ENCODE peak calls at places on chromosomes 11 and 22, in six cellular contexts. One of them, this sample, is unnamed.

GRCh38 chr11:122097419-122098001 is 18.5 kb downstream of the BLID start:
- DNase-seq in mesothelial cell of epicardium: no peak
- DNase-seq in astrocyte of the spinal cord: peak
- DNase-seq in psoas muscle: no peak
- DNase-seq in GM23338: peak
- DNase-seq in K562: no peak
- DNase-seq in this sample: no peak

GRCh38 chr22:19568337-19569311 is 44.4 kb upstream of the CLDN5 start:
- DNase-seq in K562: no peak
- DNase-seq in GM23338: no peak
- DNase-seq in mesothelial cell of epicardium: no peak
- DNase-seq in astrocyte of the spinal cord: peak
- DNase-seq in psoas muscle: no peak
- DNase-seq in this sample: no peak

GRCh38 chr11:40544162-40544561 is 915.3 kb downstream of the LRRC4C start:
- DNase-seq in GM23338: no peak
- DNase-seq in mesothelial cell of epicardium: no peak
- DNase-seq in psoas muscle: no peak
- DNase-seq in K562: no peak
- DNase-seq in astrocyte of the spinal cord: no peak
- DNase-seq in this sample: no peak

GRCh38 chr11:36594316-36594989 is at the start of gene IFTAP:
- DNase-seq in K562: peak
- DNase-seq in astrocyte of the spinal cord: peak
- DNase-seq in mesothelial cell of epicardium: no peak
- DNase-seq in psoas muscle: peak
- DNase-seq in GM23338: peak
- DNase-seq in this sample: peak

GRCh38 chr11:7668911-7669310 is 4.4 kb downstream of the CYB5R2 start:
- DNase-seq in psoas muscle: no peak
- DNase-seq in astrocyte of the spinal cord: no peak
- DNase-seq in mesothelial cell of epicardium: no peak
- DNase-seq in GM23338: no peak
- DNase-seq in K562: no peak
- DNase-seq in this sample: no peak

GRCh38 chr11:117824571-117825537 is at the start of gene FXYD2:
- DNase-seq in K562: no peak
- DNase-seq in GM23338: no peak
- DNase-seq in mesothelial cell of epicardium: no peak
- DNase-seq in psoas muscle: peak
- DNase-seq in astrocyte of the spinal cord: no peak
- DNase-seq in this sample: no peak

GRCh38 chr11:128467610-128468041 is 119.7 kb downstream of the ETS1 start:
- DNase-seq in GM23338: no peak
- DNase-seq in astrocyte of the spinal cord: peak
- DNase-seq in K562: no peak
- DNase-seq in mesothelial cell of epicardium: no peak
- DNase-seq in psoas muscle: peak
- DNase-seq in this sample: peak

GRCh38 chr11:23233075-23233474 is 372.8 kb upstream of the CCDC179 start:
- DNase-seq in psoas muscle: no peak
- DNase-seq in K562: no peak
- DNase-seq in astrocyte of the spinal cord: peak
- DNase-seq in mesothelial cell of epicardium: no peak
- DNase-seq in GM23338: no peak
- DNase-seq in this sample: no peak

GRCh38 chr11:77073328-77074001 is 6.7 kb downstream of the CAPN5 start:
- DNase-seq in K562: peak
- DNase-seq in GM23338: no peak
- DNase-seq in psoas muscle: peak
- DNase-seq in astrocyte of the spinal cord: peak
- DNase-seq in mesothelial cell of epicardium: no peak
- DNase-seq in this sample: no peak

GRCh38 chr22:22618923-22619322 is 25.5 kb upstream of the GGTLC2 start:
- DNase-seq in mesothelial cell of epicardium: no peak
- DNase-seq in astrocyte of the spinal cord: no peak
- DNase-seq in GM23338: no peak
- DNase-seq in psoas muscle: no peak
- DNase-seq in K562: no peak
- DNase-seq in this sample: no peak

GRCh38 chr22:41364955-41365354 is 16.8 kb upstream of the TEF start:
- DNase-seq in GM23338: no peak
- DNase-seq in psoas muscle: no peak
- DNase-seq in K562: no peak
- DNase-seq in mesothelial cell of epicardium: no peak
- DNase-seq in astrocyte of the spinal cord: no peak
- DNase-seq in this sample: no peak

GRCh38 chr11:46698597-46698996 is 1.8 kb downstream of the ARHGAP1 start:
- DNase-seq in astrocyte of the spinal cord: no peak
- DNase-seq in psoas muscle: no peak
- DNase-seq in GM23338: no peak
- DNase-seq in mesothelial cell of epicardium: no peak
- DNase-seq in K562: peak
- DNase-seq in this sample: no peak

GRCh38 chr22:25049770-25050169 is 97.3 kb downstream of the KIAA1671 start:
- DNase-seq in K562: no peak
- DNase-seq in mesothelial cell of epicardium: no peak
- DNase-seq in GM23338: no peak
- DNase-seq in psoas muscle: no peak
- DNase-seq in astrocyte of the spinal cord: no peak
- DNase-seq in this sample: no peak

GRCh38 chr22:25048659-25049657 is 96.4 kb downstream of the KIAA1671 start:
- DNase-seq in psoas muscle: peak
- DNase-seq in K562: peak
- DNase-seq in astrocyte of the spinal cord: peak
- DNase-seq in GM23338: peak
- DNase-seq in mesothelial cell of epicardium: no peak
- DNase-seq in this sample: peak

GRCh38 chr22:25050566-25050965 is 98.0 kb downstream of the KIAA1671 start:
- DNase-seq in astrocyte of the spinal cord: no peak
- DNase-seq in K562: no peak
- DNase-seq in psoas muscle: no peak
- DNase-seq in mesothelial cell of epicardium: no peak
- DNase-seq in GM23338: no peak
- DNase-seq in this sample: no peak

GRCh38 chr22:25051983-25052710 is 99.6 kb downstream of the KIAA1671 start:
- DNase-seq in K562: no peak
- DNase-seq in astrocyte of the spinal cord: no peak
- DNase-seq in mesothelial cell of epicardium: no peak
- DNase-seq in GM23338: no peak
- DNase-seq in psoas muscle: no peak
- DNase-seq in this sample: no peak

GRCh38 chr22:25051073-25051472 is 98.6 kb downstream of the KIAA1671 start:
- DNase-seq in astrocyte of the spinal cord: no peak
- DNase-seq in K562: peak
- DNase-seq in psoas muscle: no peak
- DNase-seq in GM23338: peak
- DNase-seq in mesothelial cell of epicardium: no peak
- DNase-seq in this sample: no peak
- TF ChIP-seq CTCF in astrocyte of the spinal cord: peak
- TF ChIP-seq CTCF in K562: peak
- TF ChIP-seq CTCF in psoas muscle: peak
- TF ChIP-seq CTCF in GM23338: peak
- TF ChIP-seq CTCF in mesothelial cell of epicardium: peak
- TF ChIP-seq CTCF in this sample: peak

GRCh38 chr22:17213976-17214375 is 5.3 kb downstream of the ADA2 start:
- DNase-seq in K562: peak
- DNase-seq in astrocyte of the spinal cord: peak
- DNase-seq in psoas muscle: peak
- DNase-seq in mesothelial cell of epicardium: no peak
- DNase-seq in GM23338: peak
- DNase-seq in this sample: peak

GRCh38 chr22:17218341-17218740 is 894 bp downstream of the ADA2 start:
- DNase-seq in mesothelial cell of epicardium: no peak
- DNase-seq in psoas muscle: no peak
- DNase-seq in GM23338: no peak
- DNase-seq in K562: no peak
- DNase-seq in astrocyte of the spinal cord: no peak
- DNase-seq in this sample: no peak

GRCh38 chr22:17222503-17222902 is 3.3 kb upstream of the ADA2 start:
- DNase-seq in K562: no peak
- DNase-seq in GM23338: no peak
- DNase-seq in mesothelial cell of epicardium: no peak
- DNase-seq in psoas muscle: no peak
- DNase-seq in astrocyte of the spinal cord: no peak
- DNase-seq in this sample: no peak

GRCh38 chr22:17214416-17215043 is 4.7 kb downstream of the ADA2 start:
- DNase-seq in K562: no peak
- DNase-seq in GM23338: no peak
- DNase-seq in astrocyte of the spinal cord: no peak
- DNase-seq in mesothelial cell of epicardium: no peak
- DNase-seq in psoas muscle: no peak
- DNase-seq in this sample: no peak

DNA sequence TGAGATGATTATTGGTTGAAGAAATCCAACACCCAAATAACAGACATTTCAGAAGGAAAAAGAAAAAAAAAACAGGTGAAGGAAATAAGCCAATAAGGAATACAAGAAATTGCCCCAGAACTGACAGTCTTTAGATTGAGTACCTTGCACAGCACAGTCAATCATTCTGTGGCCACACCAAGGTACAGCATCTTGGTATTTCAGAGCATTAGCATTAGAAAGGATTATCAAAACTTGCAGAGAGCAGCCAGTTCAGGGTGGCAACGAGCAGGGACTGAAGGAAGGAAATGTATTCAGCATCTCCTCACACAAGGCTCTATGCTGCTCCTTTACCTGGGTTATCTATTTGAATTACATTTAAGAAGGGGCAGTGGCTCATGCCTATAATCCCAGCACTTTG is 2.1 kb downstream of the ADA2 start:
- DNase-seq in K562: no peak
- DNase-seq in GM23338: peak
- DNase-seq in mesothelial cell of epicardium: no peak
- DNase-seq in astrocyte of the spinal cord: no peak
- DNase-seq in psoas muscle: no peak
- DNase-seq in this sample: no peak
- TF ChIP-seq CTCF in K562: no peak
- TF ChIP-seq CTCF in GM23338: no peak
- TF ChIP-seq CTCF in mesothelial cell of epicardium: no peak
- TF ChIP-seq CTCF in astrocyte of the spinal cord: no peak
- TF ChIP-seq CTCF in psoas muscle: no peak
- TF ChIP-seq CTCF in this sample: no peak

DNA sequence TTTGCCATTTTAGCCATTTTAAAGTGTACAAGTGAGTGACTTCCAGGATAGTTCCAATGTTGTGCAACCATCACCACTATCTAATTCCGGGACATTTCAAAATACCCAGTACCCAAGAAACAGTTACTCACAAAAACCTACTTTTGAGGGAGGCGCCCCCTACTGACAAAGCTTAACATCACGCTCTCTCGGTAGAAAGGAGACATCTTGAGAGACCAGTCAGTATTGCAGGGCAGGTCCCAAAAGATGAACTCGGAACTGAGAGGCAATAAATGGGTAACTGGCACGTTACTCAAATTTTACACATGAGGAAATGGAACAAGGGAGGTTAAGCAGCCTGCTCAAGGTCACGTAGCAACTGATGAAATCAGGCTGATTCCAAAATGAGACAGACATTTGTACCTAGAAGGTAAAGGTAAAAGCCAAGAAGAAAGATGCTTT is 50.0 kb upstream of the POU2AF1 start:
- DNase-seq in astrocyte of the spinal cord: peak
- DNase-seq in GM23338: peak
- DNase-seq in K562: peak
- DNase-seq in mesothelial cell of epicardium: no peak
- DNase-seq in psoas muscle: peak
- DNase-seq in this sample: no peak
- TF ChIP-seq CTCF in astrocyte of the spinal cord: peak
- TF ChIP-seq CTCF in GM23338: peak
- TF ChIP-seq CTCF in K562: peak
- TF ChIP-seq CTCF in mesothelial cell of epicardium: peak
- TF ChIP-seq CTCF in psoas muscle: peak
- TF ChIP-seq CTCF in this sample: peak

DNA sequence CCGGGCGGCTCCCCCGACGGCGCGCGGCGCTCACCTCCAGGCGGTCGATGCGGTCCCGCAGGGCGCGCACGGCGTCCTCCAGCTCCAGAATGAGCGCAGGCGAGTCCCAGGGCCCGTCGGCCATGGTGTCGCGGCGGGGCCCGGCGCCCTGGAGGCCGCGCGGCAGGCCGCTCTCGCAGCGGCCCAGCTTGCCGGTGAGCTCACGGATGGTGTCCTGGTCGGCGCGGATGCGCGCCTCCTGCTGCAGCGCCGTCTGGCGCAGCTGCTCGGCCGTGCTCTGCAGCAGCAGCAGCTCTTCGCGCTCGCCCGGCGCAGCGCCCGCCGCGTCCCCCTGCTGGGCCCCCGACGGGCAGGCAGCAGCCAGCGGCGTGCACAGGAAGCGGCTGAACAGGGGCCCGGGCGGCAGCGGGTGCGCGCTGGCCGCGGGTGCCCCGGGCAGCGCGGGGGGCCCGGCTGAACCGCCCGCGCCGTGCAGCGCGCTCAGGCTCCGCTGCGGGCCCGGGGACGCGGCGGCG is 570 bp downstream of the NPTXR start:
- DNase-seq in astrocyte of the spinal cord: peak
- DNase-seq in mesothelial cell of epicardium: peak
- DNase-seq in K562: peak
- DNase-seq in psoas muscle: peak
- DNase-seq in GM23338: peak
- DNase-seq in this sample: peak
- TF ChIP-seq CTCF in astrocyte of the spinal cord: peak
- TF ChIP-seq CTCF in mesothelial cell of epicardium: no peak
- TF ChIP-seq CTCF in K562: peak
- TF ChIP-seq CTCF in psoas muscle: peak
- TF ChIP-seq CTCF in GM23338: no peak
- TF ChIP-seq CTCF in this sample: peak

DNA sequence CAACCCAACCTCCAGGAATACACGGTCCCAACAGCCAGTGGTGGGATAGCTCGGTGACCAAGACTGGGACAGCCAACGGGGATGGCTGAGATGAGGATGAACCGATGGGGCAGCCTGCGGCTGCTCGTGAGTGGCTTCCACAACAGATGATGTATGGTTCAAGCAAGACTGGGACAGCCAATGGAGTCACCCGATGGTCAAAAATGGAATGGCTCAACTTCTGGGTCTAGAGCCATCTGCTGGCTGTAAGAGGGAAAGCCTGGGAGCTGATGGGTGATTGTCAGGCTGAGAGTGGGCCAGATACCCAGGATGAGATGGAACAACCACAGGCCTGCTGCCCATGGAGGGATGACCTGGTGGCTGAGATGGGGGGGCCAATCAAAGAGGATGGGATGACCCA is 35.5 kb downstream of the SYT7 start:
- DNase-seq in mesothelial cell of epicardium: no peak
- DNase-seq in K562: peak
- DNase-seq in psoas muscle: no peak
- DNase-seq in astrocyte of the spinal cord: no peak
- DNase-seq in GM23338: peak
- DNase-seq in this sample: no peak
- TF ChIP-seq CTCF in mesothelial cell of epicardium: no peak
- TF ChIP-seq CTCF in K562: peak
- TF ChIP-seq CTCF in psoas muscle: no peak
- TF ChIP-seq CTCF in astrocyte of the spinal cord: peak
- TF ChIP-seq CTCF in GM23338: peak
- TF ChIP-seq CTCF in this sample: peak